ENCODE peak calls at places on chromosomes 13 and 19, in nine cellular contexts. X is omental fat pad, F is HCT116, G is psoas muscle, Y is brain microvascular endothelial cell, H is neural crest cell, V is mammary epithelial cell, D is AG09309, M is AG04450. T is an unnamed sample.

GRCh38 chr19:543912-544608 is at the start of gene GZMM:
- DNase-seq in X (no peak), F (no peak), G (no peak), Y (no peak), H (no peak), V (no peak), D (no peak), M (no peak), T (no peak)

GRCh38 chr19:13315495-13315894 is 165.3 kb downstream of the IER2 start:
- DNase-seq in X (no peak), F (no peak), G (no peak), Y (no peak), H (no peak), V (no peak), D (no peak), M (no peak), T (no peak)

GRCh38 chr13:48446454-48446853 is 33.5 kb upstream of the LPAR6 start:
- DNase-seq in X (no peak), F (no peak), G (no peak), Y (peak), H (no peak), V (peak), D (no peak), M (peak), T (no peak)

GRCh38 chr13:30340367-30341184 is 33.2 kb upstream of the KATNAL1 start:
- DNase-seq in X (peak), F (peak), G (peak), Y (peak), H (no peak), V (peak), D (peak), M (peak), T (peak)

GRCh38 chr13:27389891-27390290 is 34.5 kb upstream of the GTF3A start:
- DNase-seq in X (no peak), F (no peak), G (no peak), Y (no peak), H (no peak), V (no peak), D (no peak), M (no peak), T (no peak)

GRCh38 chr13:50682002-50682401 is 161.5 kb downstream of the DLEU7 start:
- DNase-seq in X (no peak), F (no peak), G (no peak), Y (no peak), H (no peak), V (no peak), D (no peak), M (no peak), T (no peak)

GRCh38 chr13:20749377-20749776 is 24.4 kb downstream of the EEF1AKMT1 start:
- DNase-seq in X (no peak), F (no peak), G (no peak), Y (no peak), H (no peak), V (no peak), D (no peak), M (no peak), T (no peak)

GRCh38 chr13:50676602-50677001 is 166.9 kb downstream of the DLEU7 start:
- DNase-seq in X (no peak), F (no peak), G (no peak), Y (peak), H (no peak), V (peak), D (peak), M (no peak), T (no peak)

GRCh38 chr13:44304433-44304725 is 69.2 kb upstream of the SERP2 start:
- DNase-seq in X (no peak), F (no peak), G (no peak), Y (no peak), H (no peak), V (no peak), D (no peak), M (no peak), T (no peak)

GRCh38 chr19:35146746-35147466 is 3.9 kb downstream of the FXYD7 start:
- DNase-seq in X (no peak), F (no peak), G (no peak), Y (no peak), H (no peak), V (no peak), D (no peak), M (no peak), T (no peak)

DNA sequence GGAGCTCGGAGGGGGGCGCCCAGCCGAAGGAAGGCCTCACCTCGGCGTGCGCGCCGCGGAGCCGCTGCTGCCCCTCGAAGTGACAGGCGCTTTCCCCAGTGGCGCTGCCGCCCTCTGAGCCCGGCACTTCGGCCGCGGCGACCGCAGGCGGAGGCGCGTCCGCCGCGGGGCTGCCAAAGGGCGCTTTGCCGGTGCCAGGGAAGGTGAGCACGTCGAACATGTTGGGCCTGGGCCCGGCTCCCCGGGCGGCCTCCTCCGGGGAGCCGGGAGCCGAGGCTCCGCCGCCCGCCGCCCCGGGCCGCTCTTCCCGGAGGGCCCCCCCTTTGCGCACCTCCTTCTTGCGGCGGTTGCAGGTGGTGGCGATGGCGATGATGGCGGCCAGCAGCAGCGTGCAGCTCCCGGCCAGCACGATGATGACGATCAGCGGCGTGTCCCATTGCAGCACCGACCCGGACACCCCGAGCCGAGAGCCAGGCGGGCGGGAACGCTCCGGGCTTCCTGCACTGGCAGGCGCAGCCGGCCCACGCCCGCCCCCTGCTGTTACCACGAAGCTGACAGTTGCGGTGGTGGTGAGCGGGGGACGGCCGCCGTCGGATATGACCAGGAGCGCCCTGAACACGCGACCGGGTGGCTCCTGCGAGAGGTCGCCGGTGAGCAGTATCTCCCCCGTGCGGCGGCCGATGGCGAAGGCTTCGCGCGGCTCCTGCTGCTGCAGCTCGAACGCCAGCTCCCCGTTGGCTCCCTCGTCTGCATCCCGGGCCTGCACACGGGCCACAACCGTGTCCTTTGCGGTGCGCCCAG is 2.5 kb downstream of the PCDH8 start:
- DNase-seq in X (no peak), F (no peak), G (peak), Y (no peak), H (peak), V (no peak), D (no peak), M (no peak), T (no peak)
- TF ChIP-seq CTCF in X (no peak), F (no peak), G (no peak), Y (peak), H (peak), V (peak), D (no peak), M (peak), T (no peak)

GRCh38 chr13:98577823-98578285 is 947 bp upstream of the STK24 start:
- DNase-seq in X (no peak), F (no peak), G (peak), Y (no peak), H (no peak), V (no peak), D (no peak), M (no peak), T (no peak)

GRCh38 chr13:98576963-98577822 is at the start of gene STK24:
- DNase-seq in X (no peak), F (no peak), G (peak), Y (peak), H (peak), V (peak), D (peak), M (peak), T (peak)

GRCh38 chr13:98575876-98576214 is 1.1 kb downstream of the STK24 start:
- DNase-seq in X (no peak), F (no peak), G (no peak), Y (no peak), H (no peak), V (no peak), D (no peak), M (no peak), T (no peak)

GRCh38 chr13:98575009-98575866 is 1.7 kb downstream of the STK24 start:
- DNase-seq in X (no peak), F (no peak), G (no peak), Y (no peak), H (no peak), V (peak), D (no peak), M (no peak), T (no peak)

DNA sequence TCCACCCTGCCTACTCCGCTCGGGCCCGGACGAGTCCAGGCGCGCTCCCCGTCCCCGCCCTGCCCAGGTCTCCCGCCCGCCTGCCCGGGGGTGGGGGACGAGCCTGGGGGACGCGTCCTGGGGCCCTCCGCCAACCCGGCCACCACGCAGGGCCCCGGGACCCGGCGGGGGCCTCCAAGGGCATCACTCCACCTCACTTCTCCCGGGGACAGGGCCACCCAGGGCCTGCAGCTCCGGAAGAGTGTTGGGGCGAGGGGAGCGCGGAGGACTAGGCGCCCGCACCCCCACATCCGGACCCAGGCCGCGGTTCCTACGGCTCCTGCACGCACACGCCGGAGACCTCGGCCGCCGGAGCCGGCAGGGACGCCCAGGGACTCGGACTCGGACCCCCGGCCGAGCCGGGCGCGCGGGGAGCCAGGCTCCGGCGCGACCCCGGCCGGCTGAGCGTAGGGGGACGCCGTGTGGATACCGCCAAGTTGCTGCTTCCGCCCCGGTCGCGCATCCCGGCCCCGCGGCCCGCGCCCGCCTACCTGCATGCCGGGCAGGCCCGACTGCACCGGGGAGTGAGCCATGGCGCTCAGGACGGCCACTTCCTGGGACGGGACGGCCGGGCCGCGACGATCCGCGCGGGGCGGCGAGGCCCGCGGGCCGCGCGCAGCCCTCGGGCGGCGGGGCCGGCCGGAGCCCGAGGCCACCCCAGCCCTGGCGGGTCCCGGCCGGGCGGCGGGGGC is 527 bp downstream of the STK24 start:
- DNase-seq in X (no peak), F (no peak), G (peak), Y (no peak), H (peak), V (peak), D (no peak), M (no peak), T (peak)
- TF ChIP-seq CTCF in X (no peak), F (no peak), G (no peak), Y (no peak), H (no peak), V (no peak), D (no peak), M (no peak), T (no peak)

DNA sequence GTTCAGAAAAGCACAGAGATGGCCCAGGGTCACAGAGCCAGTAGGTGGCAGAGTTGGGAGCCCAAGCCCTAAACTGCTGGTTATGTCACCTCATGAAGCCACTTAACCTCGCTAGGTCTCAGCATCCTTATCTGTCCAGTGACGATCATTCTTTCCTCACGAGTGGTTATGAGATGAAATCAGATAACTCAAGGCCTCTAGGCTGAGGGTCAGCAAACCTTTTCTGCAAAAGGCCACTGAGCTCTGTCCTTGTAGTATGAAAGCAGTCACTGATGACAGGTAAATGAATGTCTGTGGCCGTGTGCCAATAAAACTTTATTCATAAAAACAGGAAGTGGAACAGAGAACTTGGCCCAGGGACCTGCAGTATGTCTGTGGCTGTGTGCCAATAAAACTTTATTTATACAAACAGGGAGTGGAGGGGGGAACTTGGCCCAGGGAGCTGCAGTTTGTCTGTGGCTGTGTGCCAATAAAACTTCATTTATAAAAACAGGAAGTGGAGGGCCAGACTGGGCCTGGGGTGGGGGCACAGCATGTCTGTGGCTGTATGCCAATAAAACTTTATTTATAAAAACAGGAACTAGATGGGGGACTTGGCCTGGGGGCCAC is 71.2 kb downstream of the GNG7 start:
- DNase-seq in X (no peak), F (no peak), G (peak), Y (no peak), H (no peak), V (no peak), D (no peak), M (no peak), T (no peak)
- TF ChIP-seq CTCF in X (no peak), F (no peak), G (no peak), Y (no peak), H (no peak), V (no peak), D (no peak), M (no peak), T (no peak)

GRCh38 chr19:33388817-33389573 is 15.5 kb downstream of the CEBPG start:
- DNase-seq in X (no peak), F (no peak), G (peak), Y (no peak), H (no peak), V (no peak), D (no peak), M (no peak), T (peak)
- TF ChIP-seq CTCF in X (no peak), F (no peak), G (no peak), Y (no peak), H (no peak), V (no peak), D (no peak), M (no peak), T (no peak)

DNA sequence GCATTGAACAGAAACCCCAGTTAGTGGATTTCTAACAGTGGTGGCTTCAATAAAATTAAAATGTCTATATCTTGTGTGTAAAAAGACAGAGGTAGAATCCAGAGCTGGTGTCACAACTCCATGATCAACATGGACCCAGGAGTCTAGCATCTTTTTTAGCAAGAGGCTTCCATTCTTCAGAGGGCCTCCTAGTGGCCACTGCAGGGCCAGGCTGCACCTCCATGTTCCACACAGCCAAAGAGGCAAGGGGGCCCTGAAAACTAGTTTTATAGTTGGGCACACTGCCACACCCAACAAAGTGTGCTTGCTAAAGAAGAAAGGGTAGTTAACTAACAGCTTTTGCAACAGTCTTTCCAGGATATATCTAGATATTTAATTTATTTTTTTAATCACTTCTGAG is 12.9 kb downstream of the N4BP2L1 start:
- DNase-seq in X (no peak), F (peak), G (no peak), Y (no peak), H (no peak), V (no peak), D (no peak), M (no peak), T (no peak)
- TF ChIP-seq CTCF in X (no peak), F (peak), G (no peak), Y (peak), H (peak), V (peak), D (peak), M (peak), T (no peak)

DNA sequence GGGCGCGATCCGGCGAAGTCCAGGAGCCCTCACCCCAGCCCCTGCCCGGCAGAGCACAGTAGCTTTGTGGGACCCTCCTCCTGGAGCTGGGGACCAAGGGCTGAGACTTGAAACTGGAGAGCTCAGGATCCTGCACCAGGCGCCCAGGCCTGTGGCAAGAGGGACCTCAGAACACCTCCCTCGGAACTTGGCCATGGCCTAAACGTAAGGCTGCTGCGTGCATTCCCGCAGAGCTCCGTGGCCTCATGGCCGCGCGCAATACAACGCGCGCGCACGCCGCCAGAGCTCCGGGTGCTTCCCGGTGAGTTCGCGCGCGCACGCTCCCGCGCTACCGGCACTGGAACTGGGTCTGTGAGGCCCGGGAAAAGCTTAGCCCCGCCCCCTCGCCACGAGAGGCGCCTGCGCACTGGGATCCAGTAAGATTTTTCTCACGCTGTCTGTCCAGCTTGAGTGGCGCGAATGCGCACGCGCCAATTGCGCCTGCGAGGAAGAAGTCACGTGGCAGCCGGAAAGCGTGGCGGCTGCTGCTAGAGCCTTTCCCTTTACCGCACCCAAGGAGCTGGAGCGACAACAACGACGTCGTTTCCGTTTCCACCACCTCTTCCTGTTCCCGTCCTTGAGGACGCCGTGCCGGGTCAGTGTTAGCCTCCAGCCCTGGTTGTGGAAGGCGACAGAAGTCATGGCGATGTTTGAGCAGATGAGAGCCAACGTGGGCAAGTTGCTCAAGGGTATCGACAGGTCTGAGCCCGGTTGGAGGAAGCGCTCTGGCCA is at the start of gene EIF3K:
- DNase-seq in X (peak), F (peak), G (peak), Y (peak), H (peak), V (peak), D (peak), M (peak), T (peak)
- TF ChIP-seq CTCF in X (no peak), F (no peak), G (no peak), Y (no peak), H (no peak), V (no peak), D (no peak), M (no peak), T (no peak)

GRCh38 chr13:26253262-26253786 is 605 bp upstream of the CDK8 start:
- DNase-seq in X (no peak), F (no peak), G (no peak), Y (no peak), H (no peak), V (no peak), D (no peak), M (no peak), T (no peak)

GRCh38 chr13:26253787-26254582 is at the start of gene CDK8:
- DNase-seq in X (peak), F (peak), G (peak), Y (peak), H (peak), V (peak), D (peak), M (peak), T (peak)

GRCh38 chr13:26255717-26256277 is 1.9 kb downstream of the CDK8 start:
- DNase-seq in X (no peak), F (no peak), G (no peak), Y (no peak), H (no peak), V (no peak), D (no peak), M (no peak), T (no peak)

GRCh38 chr13:26257049-26257448 is 3.1 kb downstream of the CDK8 start:
- DNase-seq in X (no peak), F (no peak), G (no peak), Y (no peak), H (no peak), V (no peak), D (no peak), M (no peak), T (no peak)

DNA sequence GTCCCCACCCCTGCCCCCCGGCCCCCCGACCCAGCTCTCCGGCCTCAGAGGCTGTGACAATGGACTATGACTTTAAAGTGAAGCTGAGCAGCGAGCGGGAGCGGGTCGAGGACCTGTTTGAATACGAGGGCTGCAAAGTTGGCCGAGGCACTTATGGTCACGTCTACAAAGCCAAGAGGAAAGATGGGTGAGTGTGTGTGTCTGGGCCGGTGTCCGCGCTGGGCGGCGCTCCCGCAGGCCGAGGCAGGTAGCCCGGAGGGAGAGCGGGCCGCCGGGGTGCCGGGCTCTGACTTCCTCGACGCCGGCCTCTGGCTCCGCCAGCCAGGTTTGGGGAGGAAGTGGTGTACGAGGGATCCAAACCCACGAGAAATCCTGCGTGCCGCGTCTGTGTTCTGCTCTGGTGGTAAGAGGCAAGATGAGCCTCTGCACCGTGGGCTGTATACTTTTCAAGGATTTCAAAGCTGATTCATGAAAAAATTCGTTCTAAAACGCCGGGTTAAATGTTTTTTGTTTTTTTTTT is 714 bp downstream of the CDK8 start:
- DNase-seq in X (peak), F (no peak), G (peak), Y (peak), H (peak), V (peak), D (no peak), M (no peak), T (peak)
- TF ChIP-seq CTCF in X (no peak), F (no peak), G (no peak), Y (no peak), H (peak), V (no peak), D (no peak), M (no peak), T (no peak)

GRCh38 chr13:46403851-46404731 is 17.0 kb upstream of the RUBCNL start:
- DNase-seq in X (no peak), F (no peak), G (no peak), Y (no peak), H (no peak), V (no peak), D (no peak), M (no peak), T (peak)
- TF ChIP-seq CTCF in X (no peak), F (no peak), G (no peak), Y (no peak), H (no peak), V (no peak), D (no peak), M (no peak), T (no peak)